ENCODE peak calls at places on chromosomes 13 and 19, in seven cellular contexts. B is WTC11; K is stimulated activated naive B cell treated with anti-CD40 and anti-IgM and Interleukin-4, amounts not matched to agents 10 μg/mL and 1 μg/mL and 100 μg/mL, for 72 hours; Q is EH; P is A172; D is HFF-Myc; Z is AG04450. G is an unnamed sample.

GRCh38 chr13:106467406-106468122 is 67.9 kb downstream of the EFNB2 start:
- DNase-seq in B (no peak), K (no peak), Q (no peak), P (no peak), D (no peak), Z (no peak), G (no peak)

GRCh38 chr19:48466571-48467325 is 2.4 kb upstream of the CYTH2 start:
- DNase-seq in B (no peak), K (no peak), Q (peak), P (peak), D (no peak), Z (peak), G (no peak)

GRCh38 chr19:43664008-43664407 is 6.0 kb downstream of the PLAUR start:
- DNase-seq in B (no peak), K (peak), Q (no peak), P (no peak), D (no peak), Z (no peak), G (peak)

GRCh38 chr19:7506385-7507328 is 9.2 kb upstream of the ZNF358 start:
- DNase-seq in B (peak), K (peak), Q (peak), P (peak), D (no peak), Z (no peak), G (peak)

GRCh38 chr19:16851031-16851712 is 22.0 kb downstream of the SIN3B start:
- DNase-seq in B (no peak), K (no peak), Q (peak), P (peak), D (no peak), Z (peak), G (no peak)

GRCh38 chr13:31105020-31105800 is 56.5 kb downstream of the HSPH1 start:
- DNase-seq in B (no peak), K (no peak), Q (peak), P (no peak), D (no peak), Z (no peak), G (no peak)

GRCh38 chr13:20492641-20493040 is 33.0 kb downstream of the CRYL1 start:
- DNase-seq in B (peak), K (peak), Q (peak), P (peak), D (no peak), Z (no peak), G (no peak)

GRCh38 chr19:46202426-46202825 is 27.1 kb upstream of the IGFL1 start:
- DNase-seq in B (no peak), K (no peak), Q (no peak), P (peak), D (no peak), Z (no peak), G (no peak)

GRCh38 chr13:47459512-47459911 is 541.6 kb downstream of the SUCLA2 start:
- DNase-seq in B (no peak), K (no peak), Q (peak), P (no peak), D (no peak), Z (no peak), G (no peak)

GRCh38 chr19:14005381-14006084 is 587 bp downstream of the RFX1 start:
- DNase-seq in B (peak), K (peak), Q (peak), P (peak), D (no peak), Z (peak), G (peak)

GRCh38 chr13:110963554-110963970 is 48.7 kb upstream of the ANKRD10 start:
- DNase-seq in B (no peak), K (no peak), Q (no peak), P (no peak), D (no peak), Z (no peak), G (no peak)

GRCh38 chr13:94811753-94812152 is 99.4 kb upstream of the SOX21 start:
- DNase-seq in B (no peak), K (no peak), Q (no peak), P (no peak), D (no peak), Z (no peak), G (no peak)

GRCh38 chr13:89628567-89628966 is 1718.9 kb upstream of the MIR17HG start:
- DNase-seq in B (no peak), K (no peak), Q (no peak), P (no peak), D (no peak), Z (no peak), G (no peak)

GRCh38 chr13:110127986-110128511 is 178.9 kb downstream of the COL4A1 start:
- DNase-seq in B (no peak), K (no peak), Q (peak), P (peak), D (no peak), Z (no peak), G (no peak)

GRCh38 chr13:21686761-21687391 is 16.0 kb downstream of the FGF9 start:
- DNase-seq in B (no peak), K (no peak), Q (no peak), P (no peak), D (no peak), Z (no peak), G (peak)

GRCh38 chr13:28409648-28410047 is 85.3 kb downstream of the FLT1 start:
- DNase-seq in B (no peak), K (no peak), Q (peak), P (no peak), D (no peak), Z (no peak), G (no peak)

GRCh38 chr19:49921871-49922755 is 6.9 kb upstream of the ATF5 start:
- DNase-seq in B (no peak), K (no peak), Q (peak), P (peak), D (no peak), Z (peak), G (no peak)

GRCh38 chr19:48660854-48661731 is 11.7 kb downstream of the NTN5 start:
- DNase-seq in B (peak), K (peak), Q (peak), P (peak), D (peak), Z (no peak), G (peak)

GRCh38 chr19:41000310-41000737 is 9.2 kb downstream of the CYP2B6 start:
- DNase-seq in B (no peak), K (no peak), Q (peak), P (peak), D (no peak), Z (no peak), G (no peak)

GRCh38 chr19:11018179-11018578 is 57.3 kb downstream of the SMARCA4 start:
- DNase-seq in B (no peak), K (no peak), Q (no peak), P (peak), D (no peak), Z (no peak), G (no peak)

GRCh38 chr19:39109641-39110040 is 15.9 kb upstream of the PAK4 start:
- DNase-seq in B (no peak), K (no peak), Q (no peak), P (no peak), D (no peak), Z (no peak), G (no peak)

GRCh38 chr19:53912653-53913052 is 3.6 kb downstream of the CACNG7 start:
- DNase-seq in B (peak), K (no peak), Q (no peak), P (no peak), D (no peak), Z (no peak), G (peak)

GRCh38 chr13:100506600-100507422 is 81.8 kb downstream of the GGACT start:
- DNase-seq in B (no peak), K (no peak), Q (no peak), P (no peak), D (no peak), Z (no peak), G (no peak)

GRCh38 chr13:23790591-23791170 is 98.5 kb downstream of the MIPEP start:
- DNase-seq in B (no peak), K (no peak), Q (peak), P (peak), D (peak), Z (no peak), G (no peak)

GRCh38 chr19:35347171-35347929 is at the start of gene FFAR1:
- DNase-seq in B (no peak), K (peak), Q (no peak), P (no peak), D (no peak), Z (no peak), G (peak)

GRCh38 chr19:4606921-4607678 is 32.2 kb upstream of the TNFAIP8L1 start:
- DNase-seq in B (peak), K (no peak), Q (no peak), P (no peak), D (no peak), Z (no peak), G (no peak)

GRCh38 chr13:42654760-42655159 is 80.8 kb downstream of the TNFSF11 start:
- DNase-seq in B (no peak), K (no peak), Q (no peak), P (no peak), D (no peak), Z (no peak), G (no peak)

GRCh38 chr19:12770922-12771321 is 4.4 kb downstream of the HOOK2 start:
- DNase-seq in B (no peak), K (no peak), Q (no peak), P (no peak), D (no peak), Z (no peak), G (no peak)

GRCh38 chr19:6424190-6424938 is at the start of gene KHSRP:
- DNase-seq in B (no peak), K (no peak), Q (peak), P (no peak), D (no peak), Z (no peak), G (no peak)

GRCh38 chr13:47518530-47518929 is 482.5 kb downstream of the SUCLA2 start:
- DNase-seq in B (no peak), K (no peak), Q (no peak), P (no peak), D (no peak), Z (no peak), G (no peak)

GRCh38 chr13:114212096-114212495 is 22.6 kb upstream of the CDC16 start:
- DNase-seq in B (no peak), K (no peak), Q (peak), P (peak), D (no peak), Z (no peak), G (no peak)

GRCh38 chr19:42201489-42202289 is 15.8 kb downstream of the DEDD2 start:
- DNase-seq in B (no peak), K (peak), Q (no peak), P (no peak), D (no peak), Z (no peak), G (peak)

GRCh38 chr19:19955208-19955607 is 54.5 kb downstream of the ZNF93 start:
- DNase-seq in B (no peak), K (no peak), Q (no peak), P (no peak), D (no peak), Z (no peak), G (no peak)

GRCh38 chr13:50375792-50376191 is 360.5 kb downstream of the KCNRG start:
- DNase-seq in B (no peak), K (no peak), Q (peak), P (peak), D (no peak), Z (no peak), G (no peak)

GRCh38 chr13:110425444-110425780 is 118.3 kb downstream of the COL4A2 start:
- DNase-seq in B (no peak), K (no peak), Q (peak), P (no peak), D (peak), Z (peak), G (no peak)

GRCh38 chr13:58992478-58993042 is 1171.2 kb downstream of the DIAPH3 start:
- DNase-seq in B (no peak), K (no peak), Q (no peak), P (no peak), D (no peak), Z (no peak), G (no peak)

GRCh38 chr13:50236898-50237318 is 221.7 kb downstream of the KCNRG start:
- DNase-seq in B (no peak), K (peak), Q (no peak), P (no peak), D (no peak), Z (no peak), G (peak)

G was measured in activated CD4-positive, alpha-beta memory T cell treated with anti-CD3 and anti-CD28 coated beads, Interleukin-2, amount 10 ng/mL, durations not matched to agents 7 days and 5 days.